ENCODE peak calls at places on chromosome 1, in seven cellular contexts. K is naive thymus-derived CD4-positive, alpha-beta T cell; Q is cardiac muscle cell; E is mesenchymal stem cell; W is CD8-positive, alpha-beta memory T cell; P is heart left ventricle; B is breast epithelium. G is an unnamed sample. For H3K4me1, the result is how much of the 10 kb centered on the place peaks cover.

GRCh38 chr1:180923024-180923841 is 10.5 kb downstream of the KIAA1614 start:
- DNase-seq in P (no peak), B (no peak), W (no peak), Q (peak), E (peak), K (no peak), G (no peak)

GRCh38 chr1:162283657-162284056 is 93.0 kb downstream of the SPATA46 start:
- DNase-seq in B (peak), W (no peak), Q (no peak), P (peak), K (no peak), E (no peak), G (no peak)

GRCh38 chr1:38000529-38001453 is 4.5 kb downstream of the FHL3 start:
- DNase-seq in W (peak), E (peak), Q (no peak), P (peak), K (no peak), B (peak), G (no peak)

GRCh38 chr1:114033219-114033706 is 54.0 kb downstream of the OLFML3 start:
- DNase-seq in E (peak), Q (peak), K (no peak), B (no peak), P (no peak), W (no peak), G (no peak)

GRCh38 chr1:230210979-230211336 is 143.9 kb downstream of the GALNT2 start:
- DNase-seq in B (no peak), E (no peak), K (no peak), Q (no peak), P (no peak), W (no peak), G (no peak)

GRCh38 chr1:34753163-34753562 is 1.7 kb upstream of the GJB5 start:
- DNase-seq in K (no peak), W (no peak), Q (no peak), P (no peak), B (no peak), E (no peak), G (no peak)

GRCh38 chr1:169202836-169203235 is 96.3 kb downstream of the ATP1B1 start:
- DNase-seq in P (no peak), Q (no peak), E (no peak), B (no peak), K (no peak), W (no peak), G (no peak)

GRCh38 chr1:205237526-205238484 is 10.1 kb downstream of the TMCC2 start:
- DNase-seq in B (no peak), P (no peak), W (no peak), E (no peak), Q (no peak), K (no peak), G (peak)

GRCh38 chr1:23101891-23102688 is 66.6 kb downstream of the LUZP1 start:
- DNase-seq in K (no peak), P (peak), W (no peak), E (peak), Q (no peak), B (no peak), G (no peak)

GRCh38 chr1:156150107-156151000 is 3.0 kb upstream of the SEMA4A start:
- DNase-seq in B (no peak), Q (no peak), E (peak), P (no peak), W (no peak), K (no peak), G (no peak)

GRCh38 chr1:34270181-34270580 is 93.5 kb downstream of the C1orf94 start:
- DNase-seq in B (no peak), Q (no peak), E (no peak), K (no peak), W (no peak), P (no peak), G (no peak)

GRCh38 chr1:104019675-104020049 is 270.0 kb downstream of the AMY1C start:
- DNase-seq in W (no peak), Q (no peak), B (no peak), P (no peak), E (no peak), K (no peak), G (no peak)

GRCh38 chr1:226407497-226408284 is at the start of gene PARP1:
- DNase-seq in K (peak), E (peak), B (peak), P (peak), Q (peak), W (peak), G (no peak)

GRCh38 chr1:6965914-6966241 is 180.6 kb downstream of the CAMTA1 start:
- DNase-seq in W (no peak), P (no peak), Q (no peak), B (no peak), K (no peak), E (no peak), G (no peak)

GRCh38 chr1:229430761-229431269 is 3.1 kb downstream of the ACTA1 start:
- DNase-seq in K (peak), P (peak), Q (peak), B (no peak), W (no peak), E (peak), G (no peak)

GRCh38 chr1:58839147-58839795 is 55.4 kb upstream of the JUN start:
- DNase-seq in W (no peak), E (no peak), Q (no peak), B (no peak), P (no peak), K (no peak), G (no peak)

GRCh38 chr1:24201941-24202440 is 14.9 kb upstream of the IFNLR1 start:
- DNase-seq in K (peak), B (peak), P (peak), W (peak), Q (peak), E (peak), G (no peak)

GRCh38 chr1:155003227-155003765 is 694 bp downstream of the ZBTB7B start:
- DNase-seq in Q (peak), E (peak), B (no peak), P (no peak), K (no peak), W (peak), G (no peak)

GRCh38 chr1:48302652-48303051 is 80.1 kb downstream of the SLC5A9 start:
- DNase-seq in P (no peak), E (no peak), B (no peak), K (no peak), Q (no peak), W (no peak), G (no peak)

GRCh38 chr1:81731989-81732388 is 68.7 kb upstream of the ADGRL2 start:
- DNase-seq in W (no peak), K (no peak), Q (no peak), P (no peak), B (no peak), E (no peak), G (no peak)

GRCh38 chr1:194309697-194310096 is 1123.3 kb upstream of the B3GALT2 start:
- DNase-seq in B (no peak), P (no peak), K (no peak), W (no peak), E (no peak), Q (no peak), G (no peak)

GRCh38 chr1:42680921-42681683 is 1.1 kb upstream of the YBX1 start:
- DNase-seq in Q (peak), E (peak), K (peak), P (no peak), B (no peak), W (no peak), G (no peak)

GRCh38 chr1:6105763-6106162 is 60.1 kb downstream of the KCNAB2 start:
- DNase-seq in K (no peak), Q (no peak), P (no peak), W (no peak), E (no peak), B (no peak), G (no peak)

GRCh38 chr1:36231191-36231590 is 6.9 kb downstream of the THRAP3 start:
- DNase-seq in Q (no peak), P (no peak), W (no peak), K (no peak), B (no peak), E (no peak), G (no peak)

GRCh38 chr1:182851825-182852224 is 12.7 kb downstream of the DHX9 start:
- DNase-seq in Q (no peak), B (no peak), E (no peak), W (no peak), P (no peak), K (no peak), G (no peak)

GRCh38 chr1:202567747-202568146 is 142.5 kb downstream of the SYT2 start:
- DNase-seq in E (no peak), W (no peak), K (no peak), Q (no peak), B (no peak), P (no peak), G (no peak)

GRCh38 chr1:97412155-97412554 is 508.7 kb downstream of the DPYD start:
- DNase-seq in K (no peak), W (no peak), E (peak), P (no peak), Q (no peak), B (no peak), G (no peak)

GRCh38 chr1:23345920-23346319 is 1.8 kb upstream of the HNRNPR start:
- DNase-seq in B (no peak), K (no peak), Q (no peak), E (no peak), P (no peak), W (no peak), G (no peak)

GRCh38 chr1:161131721-161132409 is 602 bp downstream of the DEDD start:
- DNase-seq in K (peak), B (no peak), W (peak), P (no peak), Q (peak), E (peak), G (no peak)

GRCh38 chr1:157377216-157377821 is 175.0 kb downstream of the FCRL5 start:
- DNase-seq in B (no peak), Q (peak), W (no peak), P (no peak), K (no peak), E (peak), G (no peak)

GRCh38 chr1:221777434-221778072 is 35.7 kb upstream of the DUSP10 start:
- DNase-seq in E (no peak), K (peak), W (peak), Q (no peak), P (no peak), B (no peak), G (no peak)

GRCh38 chr1:177937931-177938330 is 31.9 kb downstream of the SEC16B start:
- DNase-seq in P (no peak), W (no peak), E (peak), Q (no peak), K (no peak), B (no peak), G (no peak)

GRCh38 chr1:194533641-194534040 is 1347.2 kb upstream of the B3GALT2 start:
- DNase-seq in K (no peak), Q (no peak), P (no peak), W (no peak), B (no peak), E (no peak), G (no peak)

GRCh38 chr1:240190881-240191385 is 99.2 kb downstream of the FMN2 start:
- DNase-seq in P (no peak), Q (peak), E (peak), K (no peak), W (no peak), B (no peak), G (no peak)

GRCh38 chr1:11144563-11145256 is 44.4 kb upstream of the ANGPTL7 start:
- DNase-seq in Q (no peak), K (no peak), E (no peak), W (no peak), B (peak), P (no peak), G (no peak)

GRCh38 chr1:151508721-151509292 is 2.4 kb upstream of the CGN start:
- DNase-seq in E (peak), P (no peak), B (peak), W (no peak), Q (no peak), K (no peak), G (no peak)

GRCh38 chr1:44808938-44809917 is 905 bp downstream of the BTBD19 start:
- DNase-seq in E (peak), W (peak), K (peak), P (peak), Q (no peak), B (no peak), G (no peak)

GRCh38 chr1:236860096-236860495 is 65.0 kb downstream of the MTR start:
- DNase-seq in Q (no peak), K (no peak), W (no peak), E (peak), P (no peak), B (no peak), G (no peak)
- H3K4me3 ChIP-seq in Q (no peak), K (no peak), W (no peak), E (no peak), P (no peak), B (no peak), G (no peak)

GRCh38 chr1:8681317-8681650 is 136.2 kb downstream of the RERE start:
- DNase-seq in P (no peak), K (no peak), B (no peak), E (no peak), Q (no peak), W (no peak), G (no peak)

GRCh38 chr1:8681911-8682310 is 135.5 kb downstream of the RERE start:
- DNase-seq in B (no peak), P (no peak), W (no peak), K (no peak), Q (no peak), E (no peak), G (no peak)

GRCh38 chr1:8679929-8680504 is 137.4 kb downstream of the RERE start:
- DNase-seq in W (no peak), E (no peak), Q (no peak), K (no peak), B (no peak), P (no peak), G (no peak)

GRCh38 chr1:8679411-8679800 is 138.0 kb downstream of the RERE start:
- DNase-seq in K (no peak), W (no peak), P (no peak), E (peak), B (no peak), Q (no peak), G (no peak)

GRCh38 chr1:8680628-8681316 is 136.7 kb downstream of the RERE start:
- DNase-seq in P (no peak), Q (no peak), K (no peak), W (no peak), E (no peak), B (no peak), G (no peak)
- H3K4me1 ChIP-seq in P (under half), Q (half or more), K (under half), W (under half), E (under half), B (under half), G (under half)

GRCh38 chr1:231601775-231602674 is 24.6 kb upstream of the DISC1 start:
- DNase-seq in E (peak), Q (no peak), P (no peak), K (no peak), B (no peak), W (no peak), G (no peak)

GRCh38 chr1:231605389-231606100 is 21.0 kb upstream of the DISC1 start:
- DNase-seq in P (no peak), Q (no peak), B (no peak), W (no peak), E (no peak), K (no peak), G (no peak)

GRCh38 chr1:231603598-231604275 is 22.9 kb upstream of the DISC1 start:
- DNase-seq in E (peak), B (no peak), Q (peak), K (peak), P (no peak), W (peak), G (no peak)

GRCh38 chr1:231602675-231602984 is 24.0 kb upstream of the DISC1 start:
- DNase-seq in E (no peak), P (no peak), Q (no peak), W (no peak), K (no peak), B (no peak), G (no peak)

GRCh38 chr1:231604276-231604621 is 22.3 kb upstream of the DISC1 start:
- DNase-seq in E (no peak), K (no peak), P (no peak), W (no peak), Q (no peak), B (no peak), G (no peak)
- H3K4me3 ChIP-seq in E (no peak), K (no peak), P (no peak), W (no peak), Q (no peak), B (no peak), G (no peak)

GRCh38 chr1:93671090-93671743 is 10.4 kb downstream of the BCAR3 start:
- DNase-seq in B (no peak), W (no peak), E (no peak), P (no peak), Q (no peak), K (no peak), G (no peak)

GRCh38 chr1:93673159-93673657 is 8.4 kb downstream of the BCAR3 start:
- DNase-seq in P (no peak), B (no peak), Q (no peak), E (peak), K (no peak), W (no peak), G (no peak)

GRCh38 chr1:93672477-93673158 is 9.0 kb downstream of the BCAR3 start:
- DNase-seq in B (no peak), E (no peak), W (no peak), P (no peak), Q (peak), K (no peak), G (no peak)

GRCh38 chr1:93670141-93670540 is 11.5 kb downstream of the BCAR3 start:
- DNase-seq in Q (no peak), E (peak), W (no peak), P (peak), K (no peak), B (peak), G (peak)

DNA sequence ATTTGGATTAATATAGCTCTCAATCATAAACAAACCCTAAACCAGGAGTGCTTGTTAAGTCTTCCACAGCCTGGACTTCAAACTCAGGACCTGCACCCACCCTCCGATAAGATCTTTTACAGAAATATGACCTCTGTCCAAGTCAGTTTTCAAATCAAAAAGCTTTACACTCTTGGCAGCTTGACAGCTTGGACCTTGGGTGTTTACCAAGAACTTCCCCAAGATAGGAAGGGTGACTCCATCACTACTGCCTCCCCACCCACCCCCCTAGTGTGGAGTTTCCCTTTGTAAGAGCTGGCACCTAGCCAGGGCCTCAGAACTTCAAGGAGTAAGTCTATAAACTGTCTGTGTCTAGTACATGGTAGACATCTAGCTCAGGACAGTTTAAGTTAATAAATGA is 9.6 kb downstream of the BCAR3 start:
- DNase-seq in P (peak), W (no peak), Q (no peak), E (peak), K (no peak), B (peak), G (no peak)
- H3K4me1 ChIP-seq in P (half or more), W (under half), Q (under half), E (under half), K (under half), B (under half), G (half or more)